ENCODE peak calls at places on chromosomes 5 and 9, in four cellular contexts. H, M, U and W are unnamed samples.

GRCh38 chr9:135888766-135889394 is 18.5 kb downstream of the CAMSAP1 start:
- DNase-seq in H (no peak), M (no peak), U (no peak), W (no peak)

GRCh38 chr5:669111-669841 is 23.9 kb downstream of the TPPP start:
- DNase-seq in H (no peak), M (no peak), U (no peak), W (peak; percentile 43)

GRCh38 chr9:114653556-114654159 is 3.9 kb downstream of the TEX53 start:
- DNase-seq in H (peak; percentile 52), M (peak; percentile 66), U (peak; percentile 67), W (peak; percentile 85)

GRCh38 chr5:90606539-90606938 is 47.9 kb downstream of the ADGRV1 start:
- DNase-seq in H (no peak), M (no peak), U (no peak), W (peak; percentile 10)

GRCh38 chr5:128644863-128645262 is 106.8 kb upstream of the FBN2 start:
- DNase-seq in H (peak; percentile 45), M (no peak), U (peak; percentile 10), W (no peak)

GRCh38 chr5:108818613-108819272 is 71.0 kb downstream of the FER start:
- DNase-seq in H (peak; percentile 10), M (no peak), U (peak; percentile 25), W (no peak)

GRCh38 chr5:139051392-139051791 is 146.8 kb downstream of the SIL1 start:
- DNase-seq in H (no peak), M (no peak), U (no peak), W (no peak)

GRCh38 chr9:88501086-88501485 is 33.9 kb upstream of the NXNL2 start:
- DNase-seq in H (no peak), M (no peak), U (no peak), W (no peak)

GRCh38 chr5:147835386-147835798 is 3.9 kb upstream of the SPINK1 start:
- DNase-seq in H (no peak), M (peak; percentile 15), U (no peak), W (peak; percentile 42)

GRCh38 chr9:4620046-4620765 is 41.9 kb upstream of the PLPP6 start:
- DNase-seq in H (no peak), M (no peak), U (no peak), W (no peak)

GRCh38 chr9:83284766-83285165 is 221.8 kb upstream of the RASEF start:
- DNase-seq in H (no peak), M (no peak), U (no peak), W (no peak)

GRCh38 chr5:7087719-7088297 is 308.1 kb upstream of the ADCY2 start:
- DNase-seq in H (no peak), M (no peak), U (no peak), W (no peak)

GRCh38 chr9:132241840-132242620 is 80.2 kb downstream of the NTNG2 start:
- DNase-seq in H (no peak), M (no peak), U (no peak), W (peak; percentile 43)

GRCh38 chr5:16805478-16805877 is 130.6 kb downstream of the MYO10 start:
- DNase-seq in H (peak; percentile 76), M (no peak), U (no peak), W (no peak)

GRCh38 chr5:93192107-93192506 is 388.9 kb downstream of the NR2F1-AS1 start:
- DNase-seq in H (peak; percentile 74), M (no peak), U (peak; percentile 43), W (no peak)

GRCh38 chr9:133148351-133149129 is 15.2 kb downstream of the GBGT1 start:
- DNase-seq in H (no peak), M (peak; percentile 60), U (peak; percentile 22), W (peak; percentile 63)

GRCh38 chr5:141850183-141850768 is 27.9 kb downstream of the PCDH1 start:
- DNase-seq in H (no peak), M (peak; percentile 54), U (peak; percentile 74), W (peak; percentile 48)

GRCh38 chr5:156332245-156332644 is 5.3 kb downstream of the SGCD start:
- DNase-seq in H (no peak), M (no peak), U (no peak), W (no peak)

GRCh38 chr9:126366366-126367011 is 39.9 kb downstream of the MVB12B start:
- DNase-seq in H (no peak), M (no peak), U (no peak), W (no peak)

GRCh38 chr9:89790542-89791109 is 185.8 kb downstream of the GADD45G start:
- DNase-seq in H (no peak), M (no peak), U (no peak), W (no peak)

GRCh38 chr9:106056328-106056727 is 362.0 kb downstream of the TMEM38B start:
- DNase-seq in H (no peak), M (no peak), U (no peak), W (no peak)

GRCh38 chr9:137182836-137183235 is 5.5 kb downstream of the ANAPC2 start:
- DNase-seq in H (no peak), M (no peak), U (no peak), W (no peak)

GRCh38 chr9:135299651-135300345 is 179.8 kb upstream of the PPP1R26 start:
- DNase-seq in H (no peak), M (no peak), U (no peak), W (peak; percentile 3)

GRCh38 chr9:23526806-23527205 is 299.2 kb downstream of the ELAVL2 start:
- DNase-seq in H (no peak), M (no peak), U (no peak), W (no peak)

GRCh38 chr5:1467341-1468246 is 22.4 kb upstream of the SLC6A3 start:
- DNase-seq in H (no peak), M (no peak), U (no peak), W (no peak)

GRCh38 chr5:149938272-149938671 is 6.3 kb downstream of the PDE6A start:
- DNase-seq in H (no peak), M (no peak), U (no peak), W (no peak)

GRCh38 chr5:139647406-139648204 is 544 bp upstream of the CXXC5 start:
- DNase-seq in H (no peak), M (no peak), U (no peak), W (no peak)

GRCh38 chr5:137336565-137337120 is 162.5 kb downstream of the SPOCK1 start:
- DNase-seq in H (no peak), M (no peak), U (no peak), W (no peak)

GRCh38 chr9:136437430-136437829 is 2.2 kb downstream of the INPP5E start:
- DNase-seq in H (no peak), M (no peak), U (no peak), W (no peak)

GRCh38 chr5:73218552-73219171 is 45.7 kb downstream of the TMEM174 start:
- DNase-seq in H (no peak), M (no peak), U (peak; percentile 41), W (peak; percentile 42)

GRCh38 chr5:163564321-163564924 is 59.0 kb downstream of the MAT2B start:
- DNase-seq in H (no peak), M (no peak), U (peak; percentile 48), W (peak; percentile 78)

GRCh38 chr5:35319231-35320002 is 89.1 kb upstream of the PRLR start:
- DNase-seq in H (no peak), M (no peak), U (peak; percentile 59), W (peak; percentile 46)

GRCh38 chr9:14769235-14769580 is 46.7 kb upstream of the CER1 start:
- DNase-seq in H (no peak), M (no peak), U (no peak), W (peak; percentile 14)

GRCh38 chr5:60492958-60493357 is 207.0 kb downstream of the DEPDC1B start:
- DNase-seq in H (no peak), M (no peak), U (peak; percentile 17), W (no peak)

GRCh38 chr9:95127249-95128176 is 190.0 kb downstream of the FANCC start:
- DNase-seq in H (peak; percentile 28), M (peak; percentile 72), U (peak; percentile 63), W (peak; percentile 92)

GRCh38 chr9:18194316-18194715 is 279.6 kb upstream of the ADAMTSL1 start:
- DNase-seq in H (no peak), M (no peak), U (no peak), W (no peak)